ENCODE peak calls at places on chromosomes 2 and 18, in four cellular contexts. Y is H9, H is mesenchymal stem cell, S is neuronal stem cell. X is an unnamed sample.

GRCh38 chr2:73468376-73468775 is 82.7 kb downstream of the ALMS1 start:
- DNase-seq in H (no peak), Y (no peak), S (no peak), X (no peak)

GRCh38 chr18:3177902-3178687 is 41.7 kb downstream of the MYOM1 start:
- DNase-seq in S (no peak), Y (no peak), H (no peak), X (peak; percentile 60)

GRCh38 chr2:51247252-51247651 is 215.3 kb upstream of the NRXN1 start:
- DNase-seq in H (no peak), Y (peak; percentile 38), S (no peak), X (no peak)

GRCh38 chr2:215136669-215137328 is 1.6 kb downstream of the ABCA12 start:
- DNase-seq in Y (no peak), H (peak; percentile 18), S (no peak), X (peak; percentile 87)

GRCh38 chr2:121596221-121597080 is 52.8 kb downstream of the CLASP1 start:
- DNase-seq in Y (no peak), H (peak; percentile 75), S (no peak), X (no peak)

GRCh38 chr2:120379916-120380893 is 34.3 kb downstream of the INHBB start:
- DNase-seq in H (no peak), Y (no peak), S (no peak), X (no peak)

GRCh38 chr2:109649736-109650695 is 35.9 kb downstream of the SOWAHC start:
- DNase-seq in H (no peak), Y (no peak), S (no peak), X (peak; percentile 17)

GRCh38 chr18:79632765-79633164 is 46.8 kb upstream of the CTDP1 start:
- DNase-seq in S (no peak), Y (no peak), H (no peak), X (no peak)

GRCh38 chr18:9474983-9475642 is at the start of gene RALBP1:
- DNase-seq in Y (peak; percentile 100), H (peak; percentile 100), S (peak; percentile 100), X (peak; percentile 100)

GRCh38 chr2:218887079-218887478 is 6.4 kb downstream of the WNT10A start:
- DNase-seq in H (no peak), S (no peak), Y (no peak), X (no peak)

GRCh38 chr2:119387381-119388129 is 20.8 kb downstream of the DBI start:
- DNase-seq in S (no peak), H (peak; percentile 70), Y (no peak), X (no peak)

GRCh38 chr2:165803123-165803760 is 9.2 kb upstream of the GALNT3 start:
- DNase-seq in H (peak; percentile 41), Y (no peak), S (no peak), X (no peak)

GRCh38 chr2:127637725-127638252 is 8.2 kb upstream of the GPR17 start:
- DNase-seq in S (no peak), H (peak; percentile 82), Y (peak; percentile 82), X (peak; percentile 93)

DNA sequence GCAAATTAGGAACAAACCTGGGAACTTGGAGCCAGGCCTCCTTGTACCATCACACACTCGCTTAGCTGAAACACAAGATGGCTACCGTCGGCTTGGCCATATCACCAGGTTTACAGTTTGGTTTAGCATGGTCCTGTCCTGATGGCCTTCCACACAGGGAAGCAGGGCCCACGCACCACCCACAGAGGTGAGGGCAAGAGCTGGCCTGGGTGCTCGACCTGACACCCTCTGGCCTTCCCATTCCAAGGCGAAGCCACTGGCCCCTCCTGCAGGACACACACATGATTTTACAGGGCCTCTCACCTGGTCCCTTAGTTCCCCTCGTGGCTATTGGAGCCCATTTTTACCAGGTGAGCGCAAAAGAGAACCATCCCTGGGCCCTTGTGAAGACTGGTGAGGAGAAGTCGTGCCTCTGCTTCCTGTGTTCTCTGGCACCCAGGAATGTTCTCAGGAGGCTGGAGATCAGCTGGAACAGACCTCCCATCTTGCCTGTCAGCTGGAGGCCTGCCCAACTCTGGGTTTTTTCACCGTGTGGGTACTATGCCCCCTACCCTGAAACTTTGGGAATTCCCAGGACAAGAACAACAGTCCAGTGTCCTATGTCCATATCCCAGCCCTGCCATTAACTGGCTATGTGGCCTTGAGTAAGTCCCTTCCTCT is 53.0 kb upstream of the FOSL2 start:
- DNase-seq in S (no peak), Y (no peak), H (no peak), X (no peak)
- H3K14ac ChIP-seq in S (no peak overlapping the region), Y (no peak overlapping the region), H (no peak overlapping the region), X (peak overlapping the region; percentile 73)

DNA sequence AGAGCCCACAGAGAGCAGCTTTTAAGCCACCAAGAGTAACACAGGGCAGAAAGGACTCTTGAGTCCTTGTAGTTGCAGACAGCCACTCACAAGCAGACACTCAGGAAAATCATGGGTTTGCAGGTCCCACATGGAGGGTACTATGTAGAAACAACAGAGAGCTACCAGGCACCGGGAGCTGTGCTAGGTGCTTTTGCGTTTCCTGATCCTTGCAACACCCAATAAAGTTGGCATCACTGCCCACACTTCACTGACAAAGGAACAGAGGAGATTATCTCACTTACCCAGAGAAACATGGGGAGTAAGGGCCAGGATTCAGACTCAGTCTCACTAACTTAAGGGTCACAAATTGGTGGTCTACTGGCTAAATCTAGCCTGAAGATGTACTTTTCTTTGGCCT is 32.5 kb upstream of the BZW1 start:
- DNase-seq in H (no peak), Y (no peak), S (no peak), X (no peak)
- H2AK5ac ChIP-seq in H (no peak overlapping the region), Y (no peak overlapping the region), S (no peak overlapping the region), X (no peak overlapping the region)

GRCh38 chr2:89821455-89821945 is 1130.0 kb downstream of the RPIA start:
- DNase-seq in Y (no peak), S (no peak), H (no peak), X (no peak)

GRCh38 chr2:89819809-89820208 is 1128.3 kb downstream of the RPIA start:
- DNase-seq in H (no peak), Y (no peak), S (no peak), X (no peak)

GRCh38 chr2:89820248-89820647 is 1128.8 kb downstream of the RPIA start:
- DNase-seq in Y (no peak), H (no peak), S (no peak), X (no peak)

GRCh38 chr2:89825034-89825433 is 1133.6 kb downstream of the RPIA start:
- DNase-seq in H (no peak), S (no peak), Y (no peak), X (no peak)

DNA sequence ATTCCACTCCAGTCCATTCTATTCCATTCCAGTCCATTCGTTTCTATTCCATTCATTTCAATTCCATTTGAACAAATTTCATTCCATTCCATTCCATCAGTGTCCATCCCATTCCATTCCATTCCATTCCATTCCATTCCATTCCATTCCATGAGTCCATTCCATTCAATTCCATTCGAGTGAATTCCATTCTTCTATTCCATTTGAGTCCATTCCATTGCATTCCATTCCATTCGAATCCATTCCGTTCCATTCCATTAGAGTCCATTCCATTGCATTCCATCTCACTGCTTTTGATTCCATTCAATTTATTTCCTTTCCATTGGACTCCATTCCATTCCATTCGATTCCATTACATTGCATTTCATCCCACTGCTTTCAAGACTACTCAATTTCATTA is 1132.1 kb downstream of the RPIA start:
- DNase-seq in S (no peak), H (no peak), Y (no peak), X (no peak)
- H3K9me3 ChIP-seq in S (peaks cover 14% of the 10 kb centered on the region), H (peaks cover 70% of the 10 kb centered on the region), Y (no peaks in the 10 kb centered on the region), X (peaks cover 5% of the 10 kb centered on the region)

GRCh38 chr18:48619016-48619415 is 80.2 kb downstream of the CTIF start:
- DNase-seq in H (no peak), S (no peak), Y (no peak), X (no peak)
- H3K14ac ChIP-seq in H (no peak overlapping the region), S (no peak overlapping the region), Y (no peak overlapping the region), X (no peak overlapping the region)

GRCh38 chr2:158529379-158530110 is 72.8 kb downstream of the PKP4 start:
- DNase-seq in H (peak; percentile 78), Y (no peak), S (no peak), X (peak; percentile 24)

GRCh38 chr2:158533009-158533408 is 76.3 kb downstream of the PKP4 start:
- DNase-seq in Y (peak; percentile 47), H (no peak), S (no peak), X (no peak)

GRCh38 chr2:158530829-158531228 is 74.1 kb downstream of the PKP4 start:
- DNase-seq in H (no peak), Y (no peak), S (no peak), X (no peak)
- H2AK5ac ChIP-seq in H (no peak overlapping the region), Y (no peak overlapping the region), S (no peak overlapping the region), X (no peak overlapping the region)

GRCh38 chr2:464562-465309 is 176.8 kb upstream of the ALKAL2 start:
- DNase-seq in S (no peak), H (no peak), Y (peak; percentile 25), X (no peak)
- H3K9me3 ChIP-seq in S (peaks cover 14% of the 10 kb centered on the region), H (no peaks in the 10 kb centered on the region), Y (no peaks in the 10 kb centered on the region), X (no peaks in the 10 kb centered on the region)

GRCh38 chr18:36066731-36067117 is 635 bp downstream of the RPRD1A start:
- DNase-seq in Y (no peak), S (no peak), H (no peak), X (no peak)
- H3K14ac ChIP-seq in Y (no peak overlapping the region), S (peak overlapping the region; percentile 96), H (peak overlapping the region; percentile 88), X (peak overlapping the region; percentile 97)

DNA sequence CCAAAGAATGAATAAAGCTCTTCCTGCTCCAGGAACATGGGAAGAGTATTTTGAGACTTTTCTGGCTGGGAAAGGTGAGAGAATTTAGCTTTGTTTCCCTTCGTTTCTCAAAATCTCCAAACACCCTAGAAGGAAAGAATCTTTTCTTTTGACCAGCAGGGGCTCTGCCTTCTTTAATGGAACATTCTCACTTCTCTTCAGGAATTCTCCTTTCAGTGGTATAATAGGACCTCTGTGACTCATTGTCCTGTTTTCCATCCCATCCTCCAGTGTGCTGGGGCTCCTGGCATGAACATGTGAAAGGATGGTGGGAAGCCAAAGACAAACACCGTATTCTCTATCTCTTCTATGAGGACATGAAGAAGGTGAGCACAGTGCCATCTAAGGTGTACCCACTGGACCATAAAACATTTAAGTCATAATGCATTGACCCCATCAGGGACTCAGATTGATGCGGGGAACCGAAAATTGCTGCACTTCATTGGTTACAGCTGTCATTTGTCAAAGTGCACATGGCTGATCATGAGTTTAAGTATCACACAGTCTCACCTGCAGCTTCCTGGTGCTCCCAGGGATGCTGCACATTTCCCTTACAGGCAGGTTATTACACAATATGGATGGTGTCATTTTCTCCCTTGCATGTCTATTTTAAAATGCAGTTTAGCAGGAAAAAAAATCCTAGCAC is 5.5 kb downstream of the SULT1C4 start:
- DNase-seq in S (peak; percentile 9), H (peak; percentile 22), Y (no peak), X (no peak)
- H2AK5ac ChIP-seq in S (no peak overlapping the region), H (peak overlapping the region; percentile 3), Y (no peak overlapping the region), X (no peak overlapping the region)

DNA sequence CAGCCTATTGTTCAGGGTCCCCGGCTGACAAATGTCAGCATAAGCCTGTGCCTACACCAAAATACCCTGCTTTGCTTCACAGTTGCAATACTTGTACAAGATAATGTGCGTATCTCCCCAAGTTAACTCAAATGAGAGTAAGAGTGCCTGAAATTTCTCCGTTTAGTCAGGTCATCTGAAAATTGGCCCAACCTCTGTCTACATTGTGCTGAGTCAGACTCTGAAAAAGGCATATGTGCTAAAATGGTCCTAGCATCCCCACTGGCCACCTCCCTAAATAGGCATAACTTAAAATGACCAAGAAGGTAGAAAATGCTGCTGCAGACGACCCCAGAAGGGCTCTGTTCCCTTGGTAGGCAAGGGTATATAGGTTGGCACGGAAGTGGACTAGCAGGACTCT is 1653.8 kb upstream of the DDX18 start:
- DNase-seq in Y (no peak), H (no peak), S (no peak), X (no peak)
- H3K9me3 ChIP-seq in Y (peaks cover 19% of the 10 kb centered on the region), H (peaks cover 45% of the 10 kb centered on the region), S (no peaks in the 10 kb centered on the region), X (peaks cover 2% of the 10 kb centered on the region)